ENCODE peak calls at places on chromosome 19, in nine cellular contexts. One of them, this sample, is unnamed.

GRCh38 chr19:50427997-50428425 is 4.7 kb upstream of the MYBPC2 start:
- DNase-seq in AG09319: peak
- DNase-seq in posterior vena cava: peak
- DNase-seq in stimulated activated CD8-positive, alpha-beta memory T cell treated with anti-CD3 and anti-CD28 coated beads, Interleukin-2, amount 100 ng/mL, for 48 hours: no peak
- DNase-seq in activated T-cell treated with anti-CD3 and anti-CD28 coated beads for 1 hour: no peak
- DNase-seq in hypothalamus: peak
- DNase-seq in C1 segment of cervical spinal cord: peak
- DNase-seq in fibroblast of the conjunctiva: peak
- DNase-seq in ELR: peak
- DNase-seq in this sample: peak

GRCh38 chr19:40822161-40822560 is 23.2 kb downstream of the EGLN2 start:
- DNase-seq in AG09319: no peak
- DNase-seq in posterior vena cava: no peak
- DNase-seq in stimulated activated CD8-positive, alpha-beta memory T cell treated with anti-CD3 and anti-CD28 coated beads, Interleukin-2, amount 100 ng/mL, for 48 hours: no peak
- DNase-seq in activated T-cell treated with anti-CD3 and anti-CD28 coated beads for 1 hour: no peak
- DNase-seq in hypothalamus: no peak
- DNase-seq in C1 segment of cervical spinal cord: no peak
- DNase-seq in fibroblast of the conjunctiva: no peak
- DNase-seq in ELR: no peak
- DNase-seq in this sample: no peak

GRCh38 chr19:53670345-53670744 is 38.5 kb downstream of the DPRX start:
- DNase-seq in AG09319: no peak
- DNase-seq in posterior vena cava: no peak
- DNase-seq in stimulated activated CD8-positive, alpha-beta memory T cell treated with anti-CD3 and anti-CD28 coated beads, Interleukin-2, amount 100 ng/mL, for 48 hours: no peak
- DNase-seq in activated T-cell treated with anti-CD3 and anti-CD28 coated beads for 1 hour: no peak
- DNase-seq in hypothalamus: no peak
- DNase-seq in C1 segment of cervical spinal cord: no peak
- DNase-seq in fibroblast of the conjunctiva: no peak
- DNase-seq in ELR: no peak
- DNase-seq in this sample: no peak

GRCh38 chr19:6091771-6092291 is 18.5 kb downstream of the RFX2 start:
- DNase-seq in AG09319: no peak
- DNase-seq in posterior vena cava: no peak
- DNase-seq in stimulated activated CD8-positive, alpha-beta memory T cell treated with anti-CD3 and anti-CD28 coated beads, Interleukin-2, amount 100 ng/mL, for 48 hours: no peak
- DNase-seq in activated T-cell treated with anti-CD3 and anti-CD28 coated beads for 1 hour: no peak
- DNase-seq in hypothalamus: no peak
- DNase-seq in C1 segment of cervical spinal cord: no peak
- DNase-seq in fibroblast of the conjunctiva: no peak
- DNase-seq in ELR: peak
- DNase-seq in this sample: no peak

GRCh38 chr19:46015080-46015960 is 7.5 kb downstream of the PGLYRP1 start:
- DNase-seq in AG09319: no peak
- DNase-seq in posterior vena cava: peak
- DNase-seq in stimulated activated CD8-positive, alpha-beta memory T cell treated with anti-CD3 and anti-CD28 coated beads, Interleukin-2, amount 100 ng/mL, for 48 hours: peak
- DNase-seq in activated T-cell treated with anti-CD3 and anti-CD28 coated beads for 1 hour: peak
- DNase-seq in hypothalamus: no peak
- DNase-seq in C1 segment of cervical spinal cord: no peak
- DNase-seq in fibroblast of the conjunctiva: no peak
- DNase-seq in ELR: peak
- DNase-seq in this sample: peak

GRCh38 chr19:17441241-17442135 is 7.0 kb downstream of the TMEM221 start:
- DNase-seq in AG09319: no peak
- DNase-seq in posterior vena cava: no peak
- DNase-seq in stimulated activated CD8-positive, alpha-beta memory T cell treated with anti-CD3 and anti-CD28 coated beads, Interleukin-2, amount 100 ng/mL, for 48 hours: no peak
- DNase-seq in activated T-cell treated with anti-CD3 and anti-CD28 coated beads for 1 hour: no peak
- DNase-seq in hypothalamus: no peak
- DNase-seq in C1 segment of cervical spinal cord: no peak
- DNase-seq in fibroblast of the conjunctiva: no peak
- DNase-seq in ELR: peak
- DNase-seq in this sample: peak

GRCh38 chr19:35755550-35756371 is 1.1 kb downstream of the HSPB6 start:
- DNase-seq in AG09319: peak
- DNase-seq in posterior vena cava: peak
- DNase-seq in stimulated activated CD8-positive, alpha-beta memory T cell treated with anti-CD3 and anti-CD28 coated beads, Interleukin-2, amount 100 ng/mL, for 48 hours: no peak
- DNase-seq in activated T-cell treated with anti-CD3 and anti-CD28 coated beads for 1 hour: peak
- DNase-seq in hypothalamus: no peak
- DNase-seq in C1 segment of cervical spinal cord: no peak
- DNase-seq in fibroblast of the conjunctiva: peak
- DNase-seq in ELR: peak
- DNase-seq in this sample: no peak

GRCh38 chr19:30598688-30599087 is 226.5 kb downstream of the ZNF536 start:
- DNase-seq in AG09319: no peak
- DNase-seq in posterior vena cava: no peak
- DNase-seq in stimulated activated CD8-positive, alpha-beta memory T cell treated with anti-CD3 and anti-CD28 coated beads, Interleukin-2, amount 100 ng/mL, for 48 hours: no peak
- DNase-seq in activated T-cell treated with anti-CD3 and anti-CD28 coated beads for 1 hour: no peak
- DNase-seq in hypothalamus: no peak
- DNase-seq in C1 segment of cervical spinal cord: no peak
- DNase-seq in fibroblast of the conjunctiva: no peak
- DNase-seq in ELR: no peak
- DNase-seq in this sample: no peak

GRCh38 chr19:1469936-1470863 is 8.8 kb downstream of the C19orf25 start:
- DNase-seq in AG09319: no peak
- DNase-seq in posterior vena cava: no peak
- DNase-seq in stimulated activated CD8-positive, alpha-beta memory T cell treated with anti-CD3 and anti-CD28 coated beads, Interleukin-2, amount 100 ng/mL, for 48 hours: peak
- DNase-seq in activated T-cell treated with anti-CD3 and anti-CD28 coated beads for 1 hour: peak
- DNase-seq in hypothalamus: no peak
- DNase-seq in C1 segment of cervical spinal cord: no peak
- DNase-seq in fibroblast of the conjunctiva: no peak
- DNase-seq in ELR: peak
- DNase-seq in this sample: no peak

GRCh38 chr19:20165971-20166592 is 932 bp upstream of the ZNF486 start:
- DNase-seq in AG09319: no peak
- DNase-seq in posterior vena cava: no peak
- DNase-seq in stimulated activated CD8-positive, alpha-beta memory T cell treated with anti-CD3 and anti-CD28 coated beads, Interleukin-2, amount 100 ng/mL, for 48 hours: no peak
- DNase-seq in activated T-cell treated with anti-CD3 and anti-CD28 coated beads for 1 hour: no peak
- DNase-seq in hypothalamus: no peak
- DNase-seq in C1 segment of cervical spinal cord: no peak
- DNase-seq in fibroblast of the conjunctiva: no peak
- DNase-seq in ELR: no peak
- DNase-seq in this sample: no peak

GRCh38 chr19:42606660-42607351 is 12.1 kb upstream of the CEACAM8 start:
- DNase-seq in AG09319: no peak
- DNase-seq in posterior vena cava: no peak
- DNase-seq in stimulated activated CD8-positive, alpha-beta memory T cell treated with anti-CD3 and anti-CD28 coated beads, Interleukin-2, amount 100 ng/mL, for 48 hours: peak
- DNase-seq in activated T-cell treated with anti-CD3 and anti-CD28 coated beads for 1 hour: peak
- DNase-seq in hypothalamus: no peak
- DNase-seq in C1 segment of cervical spinal cord: no peak
- DNase-seq in fibroblast of the conjunctiva: peak
- DNase-seq in ELR: peak
- DNase-seq in this sample: peak

GRCh38 chr19:54928299-54928698 is 19.0 kb downstream of the NLRP7 start:
- DNase-seq in AG09319: no peak
- DNase-seq in posterior vena cava: no peak
- DNase-seq in stimulated activated CD8-positive, alpha-beta memory T cell treated with anti-CD3 and anti-CD28 coated beads, Interleukin-2, amount 100 ng/mL, for 48 hours: no peak
- DNase-seq in activated T-cell treated with anti-CD3 and anti-CD28 coated beads for 1 hour: no peak
- DNase-seq in hypothalamus: no peak
- DNase-seq in C1 segment of cervical spinal cord: no peak
- DNase-seq in fibroblast of the conjunctiva: no peak
- DNase-seq in ELR: peak
- DNase-seq in this sample: no peak

GRCh38 chr19:30523791-30524190 is 151.6 kb downstream of the ZNF536 start:
- DNase-seq in AG09319: no peak
- DNase-seq in posterior vena cava: no peak
- DNase-seq in stimulated activated CD8-positive, alpha-beta memory T cell treated with anti-CD3 and anti-CD28 coated beads, Interleukin-2, amount 100 ng/mL, for 48 hours: no peak
- DNase-seq in activated T-cell treated with anti-CD3 and anti-CD28 coated beads for 1 hour: no peak
- DNase-seq in hypothalamus: no peak
- DNase-seq in C1 segment of cervical spinal cord: no peak
- DNase-seq in fibroblast of the conjunctiva: no peak
- DNase-seq in ELR: no peak
- DNase-seq in this sample: no peak

GRCh38 chr19:17086811-17087210 is 11.2 kb downstream of the MYO9B start:
- DNase-seq in AG09319: no peak
- DNase-seq in posterior vena cava: no peak
- DNase-seq in stimulated activated CD8-positive, alpha-beta memory T cell treated with anti-CD3 and anti-CD28 coated beads, Interleukin-2, amount 100 ng/mL, for 48 hours: no peak
- DNase-seq in activated T-cell treated with anti-CD3 and anti-CD28 coated beads for 1 hour: no peak
- DNase-seq in hypothalamus: no peak
- DNase-seq in C1 segment of cervical spinal cord: no peak
- DNase-seq in fibroblast of the conjunctiva: no peak
- DNase-seq in ELR: no peak
- DNase-seq in this sample: no peak

GRCh38 chr19:10776900-10777650 is 58.9 kb downstream of the TMED1 start:
- DNase-seq in AG09319: no peak
- DNase-seq in posterior vena cava: no peak
- DNase-seq in stimulated activated CD8-positive, alpha-beta memory T cell treated with anti-CD3 and anti-CD28 coated beads, Interleukin-2, amount 100 ng/mL, for 48 hours: no peak
- DNase-seq in activated T-cell treated with anti-CD3 and anti-CD28 coated beads for 1 hour: no peak
- DNase-seq in hypothalamus: no peak
- DNase-seq in C1 segment of cervical spinal cord: no peak
- DNase-seq in fibroblast of the conjunctiva: no peak
- DNase-seq in ELR: no peak
- DNase-seq in this sample: no peak

GRCh38 chr19:42386974-42387707 is 3.0 kb downstream of the CNFN start:
- DNase-seq in AG09319: peak
- DNase-seq in posterior vena cava: no peak
- DNase-seq in stimulated activated CD8-positive, alpha-beta memory T cell treated with anti-CD3 and anti-CD28 coated beads, Interleukin-2, amount 100 ng/mL, for 48 hours: peak
- DNase-seq in activated T-cell treated with anti-CD3 and anti-CD28 coated beads for 1 hour: peak
- DNase-seq in hypothalamus: no peak
- DNase-seq in C1 segment of cervical spinal cord: no peak
- DNase-seq in fibroblast of the conjunctiva: no peak
- DNase-seq in ELR: peak
- DNase-seq in this sample: peak

GRCh38 chr19:48698046-48698445 is 2.3 kb downstream of the FUT2 start:
- DNase-seq in AG09319: no peak
- DNase-seq in posterior vena cava: no peak
- DNase-seq in stimulated activated CD8-positive, alpha-beta memory T cell treated with anti-CD3 and anti-CD28 coated beads, Interleukin-2, amount 100 ng/mL, for 48 hours: no peak
- DNase-seq in activated T-cell treated with anti-CD3 and anti-CD28 coated beads for 1 hour: no peak
- DNase-seq in hypothalamus: no peak
- DNase-seq in C1 segment of cervical spinal cord: no peak
- DNase-seq in fibroblast of the conjunctiva: no peak
- DNase-seq in ELR: peak
- DNase-seq in this sample: peak

GRCh38 chr19:43738780-43739211 is 16.0 kb downstream of the SMG9 start:
- DNase-seq in AG09319: no peak
- DNase-seq in posterior vena cava: no peak
- DNase-seq in stimulated activated CD8-positive, alpha-beta memory T cell treated with anti-CD3 and anti-CD28 coated beads, Interleukin-2, amount 100 ng/mL, for 48 hours: no peak
- DNase-seq in activated T-cell treated with anti-CD3 and anti-CD28 coated beads for 1 hour: no peak
- DNase-seq in hypothalamus: no peak
- DNase-seq in C1 segment of cervical spinal cord: no peak
- DNase-seq in fibroblast of the conjunctiva: no peak
- DNase-seq in ELR: no peak
- DNase-seq in this sample: no peak

GRCh38 chr19:49019242-49019932 is 2.5 kb upstream of the LHB start:
- DNase-seq in AG09319: no peak
- DNase-seq in posterior vena cava: no peak
- DNase-seq in stimulated activated CD8-positive, alpha-beta memory T cell treated with anti-CD3 and anti-CD28 coated beads, Interleukin-2, amount 100 ng/mL, for 48 hours: peak
- DNase-seq in activated T-cell treated with anti-CD3 and anti-CD28 coated beads for 1 hour: peak
- DNase-seq in hypothalamus: no peak
- DNase-seq in C1 segment of cervical spinal cord: no peak
- DNase-seq in fibroblast of the conjunctiva: no peak
- DNase-seq in ELR: peak
- DNase-seq in this sample: no peak

GRCh38 chr19:46704379-46705076 is 12.4 kb downstream of the PRKD2 start:
- DNase-seq in AG09319: no peak
- DNase-seq in posterior vena cava: peak
- DNase-seq in stimulated activated CD8-positive, alpha-beta memory T cell treated with anti-CD3 and anti-CD28 coated beads, Interleukin-2, amount 100 ng/mL, for 48 hours: peak
- DNase-seq in activated T-cell treated with anti-CD3 and anti-CD28 coated beads for 1 hour: peak
- DNase-seq in hypothalamus: no peak
- DNase-seq in C1 segment of cervical spinal cord: no peak
- DNase-seq in fibroblast of the conjunctiva: no peak
- DNase-seq in ELR: peak
- DNase-seq in this sample: peak

GRCh38 chr19:18418034-18418724 is 1.0 kb upstream of the SSBP4 start:
- DNase-seq in AG09319: no peak
- DNase-seq in posterior vena cava: peak
- DNase-seq in stimulated activated CD8-positive, alpha-beta memory T cell treated with anti-CD3 and anti-CD28 coated beads, Interleukin-2, amount 100 ng/mL, for 48 hours: no peak
- DNase-seq in activated T-cell treated with anti-CD3 and anti-CD28 coated beads for 1 hour: no peak
- DNase-seq in hypothalamus: no peak
- DNase-seq in C1 segment of cervical spinal cord: no peak
- DNase-seq in fibroblast of the conjunctiva: no peak
- DNase-seq in ELR: no peak
- DNase-seq in this sample: no peak

GRCh38 chr19:32231020-32231419 is 114.4 kb upstream of the ZNF507 start:
- DNase-seq in AG09319: no peak
- DNase-seq in posterior vena cava: no peak
- DNase-seq in stimulated activated CD8-positive, alpha-beta memory T cell treated with anti-CD3 and anti-CD28 coated beads, Interleukin-2, amount 100 ng/mL, for 48 hours: no peak
- DNase-seq in activated T-cell treated with anti-CD3 and anti-CD28 coated beads for 1 hour: no peak
- DNase-seq in hypothalamus: no peak
- DNase-seq in C1 segment of cervical spinal cord: no peak
- DNase-seq in fibroblast of the conjunctiva: no peak
- DNase-seq in ELR: no peak
- DNase-seq in this sample: no peak

GRCh38 chr19:55016017-55016416 is 22.0 kb downstream of the GP6 start:
- DNase-seq in AG09319: no peak
- DNase-seq in posterior vena cava: no peak
- DNase-seq in stimulated activated CD8-positive, alpha-beta memory T cell treated with anti-CD3 and anti-CD28 coated beads, Interleukin-2, amount 100 ng/mL, for 48 hours: no peak
- DNase-seq in activated T-cell treated with anti-CD3 and anti-CD28 coated beads for 1 hour: no peak
- DNase-seq in hypothalamus: no peak
- DNase-seq in C1 segment of cervical spinal cord: no peak
- DNase-seq in fibroblast of the conjunctiva: no peak
- DNase-seq in ELR: no peak
- DNase-seq in this sample: no peak

GRCh38 chr19:10408511-10409291 is 5.4 kb upstream of the CDC37 start:
- DNase-seq in AG09319: no peak
- DNase-seq in posterior vena cava: no peak
- DNase-seq in stimulated activated CD8-positive, alpha-beta memory T cell treated with anti-CD3 and anti-CD28 coated beads, Interleukin-2, amount 100 ng/mL, for 48 hours: peak
- DNase-seq in activated T-cell treated with anti-CD3 and anti-CD28 coated beads for 1 hour: no peak
- DNase-seq in hypothalamus: no peak
- DNase-seq in C1 segment of cervical spinal cord: no peak
- DNase-seq in fibroblast of the conjunctiva: no peak
- DNase-seq in ELR: no peak
- DNase-seq in this sample: peak

GRCh38 chr19:41551212-41551610 is 24.8 kb upstream of the CEACAM21 start:
- DNase-seq in AG09319: no peak
- DNase-seq in posterior vena cava: no peak
- DNase-seq in stimulated activated CD8-positive, alpha-beta memory T cell treated with anti-CD3 and anti-CD28 coated beads, Interleukin-2, amount 100 ng/mL, for 48 hours: no peak
- DNase-seq in activated T-cell treated with anti-CD3 and anti-CD28 coated beads for 1 hour: no peak
- DNase-seq in hypothalamus: no peak
- DNase-seq in C1 segment of cervical spinal cord: no peak
- DNase-seq in fibroblast of the conjunctiva: no peak
- DNase-seq in ELR: no peak
- DNase-seq in this sample: no peak

GRCh38 chr19:46924874-46925547 is 64.2 kb downstream of the ARHGAP35 start:
- DNase-seq in AG09319: no peak
- DNase-seq in posterior vena cava: no peak
- DNase-seq in stimulated activated CD8-positive, alpha-beta memory T cell treated with anti-CD3 and anti-CD28 coated beads, Interleukin-2, amount 100 ng/mL, for 48 hours: no peak
- DNase-seq in activated T-cell treated with anti-CD3 and anti-CD28 coated beads for 1 hour: no peak
- DNase-seq in hypothalamus: no peak
- DNase-seq in C1 segment of cervical spinal cord: no peak
- DNase-seq in fibroblast of the conjunctiva: no peak
- DNase-seq in ELR: no peak
- DNase-seq in this sample: no peak

GRCh38 chr19:29001006-29001921 is 211.7 kb downstream of the UQCRFS1 start:
- DNase-seq in AG09319: no peak
- DNase-seq in posterior vena cava: no peak
- DNase-seq in stimulated activated CD8-positive, alpha-beta memory T cell treated with anti-CD3 and anti-CD28 coated beads, Interleukin-2, amount 100 ng/mL, for 48 hours: no peak
- DNase-seq in activated T-cell treated with anti-CD3 and anti-CD28 coated beads for 1 hour: no peak
- DNase-seq in hypothalamus: no peak
- DNase-seq in C1 segment of cervical spinal cord: no peak
- DNase-seq in fibroblast of the conjunctiva: no peak
- DNase-seq in ELR: no peak
- DNase-seq in this sample: no peak

GRCh38 chr19:41408256-41408655 is 10.6 kb downstream of the BCKDHA start:
- DNase-seq in AG09319: no peak
- DNase-seq in posterior vena cava: no peak
- DNase-seq in stimulated activated CD8-positive, alpha-beta memory T cell treated with anti-CD3 and anti-CD28 coated beads, Interleukin-2, amount 100 ng/mL, for 48 hours: no peak
- DNase-seq in activated T-cell treated with anti-CD3 and anti-CD28 coated beads for 1 hour: no peak
- DNase-seq in hypothalamus: no peak
- DNase-seq in C1 segment of cervical spinal cord: no peak
- DNase-seq in fibroblast of the conjunctiva: no peak
- DNase-seq in ELR: no peak
- DNase-seq in this sample: no peak

GRCh38 chr19:5090780-5091575 is 122.1 kb downstream of the KDM4B start:
- DNase-seq in AG09319: no peak
- DNase-seq in posterior vena cava: no peak
- DNase-seq in stimulated activated CD8-positive, alpha-beta memory T cell treated with anti-CD3 and anti-CD28 coated beads, Interleukin-2, amount 100 ng/mL, for 48 hours: no peak
- DNase-seq in activated T-cell treated with anti-CD3 and anti-CD28 coated beads for 1 hour: no peak
- DNase-seq in hypothalamus: no peak
- DNase-seq in C1 segment of cervical spinal cord: no peak
- DNase-seq in fibroblast of the conjunctiva: no peak
- DNase-seq in ELR: no peak
- DNase-seq in this sample: no peak

This sample was measured in G401.